ENCODE peak calls at places on chromosomes 6 and 20, in six cellular contexts. B is left lung, Z is endothelial cell of umbilical vein, H is psoas muscle, A is keratinocyte, C is OCI-LY7. X is an unnamed sample.
A peak's percentile ranks its signal among the peaks of the same experiment; 100 is the strongest.

GRCh38 chr6:23600118-23600517 is 525.9 kb upstream of the NRSN1 start:
- DNase-seq in A (no peak), B (no peak), Z (no peak), C (no peak), H (no peak), X (no peak)

GRCh38 chr6:143540192-143540591 is 28.7 kb upstream of the FUCA2 start:
- DNase-seq in C (no peak), H (no peak), A (no peak), B (no peak), Z (no peak), X (no peak)

GRCh38 chr6:80535914-80536565 is 429.6 kb downstream of the BCKDHB start:
- DNase-seq in H (no peak), C (no peak), A (peak; percentile 62), B (no peak), Z (no peak), X (no peak)

GRCh38 chr20:23365390-23366165 is 3.6 kb downstream of the GZF1 start:
- DNase-seq in Z (no peak), B (no peak), A (no peak), H (no peak), C (no peak), X (no peak)

GRCh38 chr6:82894653-82895259 is 170.9 kb downstream of the UBE3D start:
- DNase-seq in H (no peak), C (no peak), Z (no peak), A (no peak), B (no peak), X (no peak)

GRCh38 chr6:152099816-152100618 is 292.5 kb downstream of the ESR1 start:
- DNase-seq in Z (peak; percentile 68), A (no peak), H (peak; percentile 81), B (peak; percentile 68), C (no peak), X (no peak)

GRCh38 chr6:114707081-114707480 is 364.3 kb upstream of the HS3ST5 start:
- DNase-seq in A (no peak), B (no peak), C (no peak), H (no peak), Z (no peak), X (no peak)

GRCh38 chr6:150025201-150025917 is at the start of gene RAET1L:
- DNase-seq in B (no peak), C (no peak), H (no peak), Z (peak; percentile 35), A (peak; percentile 57), X (no peak)

GRCh38 chr6:21264288-21264818 is 329.2 kb upstream of the SOX4 start:
- DNase-seq in A (no peak), C (no peak), B (no peak), H (no peak), Z (no peak), X (peak; percentile 9)

GRCh38 chr20:17960927-17961599 is 7.5 kb downstream of the SNX5 start:
- DNase-seq in H (no peak), A (no peak), B (no peak), C (no peak), Z (no peak), X (no peak)

GRCh38 chr6:121830759-121831158 is 395.3 kb downstream of the GJA1 start:
- DNase-seq in C (no peak), B (no peak), Z (no peak), H (no peak), A (no peak), X (no peak)

GRCh38 chr20:53914861-53915458 is 155.4 kb downstream of the BCAS1 start:
- DNase-seq in C (peak; percentile 55), B (no peak), Z (peak; percentile 39), A (no peak), H (no peak), X (no peak)

GRCh38 chr6:12163149-12163548 is 127.0 kb upstream of the EDN1 start:
- DNase-seq in A (no peak), H (no peak), Z (no peak), C (no peak), B (no peak), X (peak; percentile 44)

GRCh38 chr6:5116243-5116991 is 31.3 kb downstream of the PPP1R3G start:
- DNase-seq in B (no peak), A (no peak), C (no peak), H (no peak), Z (no peak), X (no peak)

GRCh38 chr6:28794175-28795002 is 129.4 kb downstream of the TRIM27 start:
- DNase-seq in B (no peak), H (no peak), C (peak; percentile 19), A (no peak), Z (peak; percentile 29), X (no peak)

GRCh38 chr6:88380083-88380482 is 213.9 kb upstream of the CNR1 start:
- DNase-seq in C (no peak), A (no peak), H (peak; percentile 61), Z (peak; percentile 94), B (no peak), X (no peak)

GRCh38 chr6:51025082-51025777 is 206.6 kb downstream of the TFAP2B start:
- DNase-seq in A (peak; percentile 44), Z (no peak), C (no peak), B (no peak), H (peak; percentile 19), X (no peak)

GRCh38 chr6:87848616-87849015 is 146.6 kb upstream of the AKIRIN2 start:
- DNase-seq in H (no peak), Z (peak; percentile 1), B (no peak), C (no peak), A (no peak), X (no peak)

GRCh38 chr6:91081452-91082067 is 494.7 kb upstream of the MAP3K7 start:
- DNase-seq in H (no peak), B (no peak), Z (peak; percentile 52), C (peak; percentile 50), A (peak; percentile 1), X (peak; percentile 35)

GRCh38 chr6:44059359-44060342 is 67.6 kb downstream of the MRPL14 start:
- DNase-seq in B (no peak), Z (peak; percentile 48), H (no peak), A (no peak), C (no peak), X (no peak)

GRCh38 chr20:33443006-33443511 is 504 bp downstream of the SNTA1 start:
- DNase-seq in A (no peak), B (peak; percentile 36), H (peak; percentile 70), Z (no peak), C (peak; percentile 51), X (no peak)

GRCh38 chr20:53828673-53829085 is 235.0 kb upstream of the ZNF217 start:
- DNase-seq in A (no peak), B (no peak), Z (peak; percentile 96), H (no peak), C (peak; percentile 50), X (no peak)

GRCh38 chr6:169472786-169473416 is 219.3 kb upstream of the THBS2 start:
- DNase-seq in A (no peak), C (no peak), Z (no peak), H (no peak), B (no peak), X (no peak)

GRCh38 chr6:30077218-30077617 is 1.6 kb upstream of the RNF39 start:
- DNase-seq in B (no peak), C (no peak), A (no peak), Z (no peak), H (no peak), X (peak; percentile 3)

GRCh38 chr6:137631323-137631722 is 137.1 kb upstream of the OLIG3 start:
- DNase-seq in C (no peak), B (no peak), A (no peak), Z (no peak), H (no peak), X (peak; percentile 14)

GRCh38 chr6:84137051-84137375 is 90.4 kb downstream of the CEP162 start:
- DNase-seq in H (no peak), Z (no peak), B (no peak), A (no peak), C (no peak), X (no peak)

GRCh38 chr6:137044366-137045220 is at the start of gene IL20RA:
- DNase-seq in C (no peak), H (peak; percentile 58), A (no peak), B (peak; percentile 34), Z (no peak), X (peak; percentile 73)

DNA sequence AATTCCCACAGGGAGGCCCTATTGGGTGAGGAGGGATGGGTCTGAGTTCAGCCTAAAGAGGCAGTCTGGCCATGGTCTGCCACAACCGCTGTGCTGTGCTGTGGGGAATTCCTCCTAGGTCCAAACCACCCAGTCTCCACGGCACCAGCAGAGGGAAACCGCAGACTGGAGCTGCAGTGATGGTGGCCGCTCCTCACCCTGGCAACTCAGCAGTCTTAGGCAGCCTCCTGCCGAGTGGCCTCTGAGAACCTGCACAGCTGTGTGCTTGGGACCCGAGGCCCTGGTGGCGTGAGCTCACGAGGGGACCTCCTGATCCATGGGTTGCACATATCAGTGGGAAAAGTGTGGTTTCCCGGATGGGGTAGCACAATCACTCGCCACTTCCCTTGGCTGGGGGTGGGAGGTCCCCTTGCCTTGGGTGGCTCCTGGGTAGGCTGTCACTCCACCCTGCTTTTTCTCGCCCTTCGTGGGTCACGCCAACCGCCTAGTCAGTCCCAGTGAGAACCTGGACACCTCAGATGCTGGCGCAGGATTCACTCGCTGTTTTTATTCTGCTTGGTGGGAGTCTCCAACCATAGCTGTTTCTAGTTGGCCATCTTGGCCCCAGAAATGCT is 242.2 kb downstream of the CDH26 start:
- DNase-seq in H (no peak), C (no peak), Z (no peak), A (no peak), B (no peak), X (no peak)
- TF ChIP-seq CTCF in H (no peak), C (no peak), Z (no peak), A (no peak), B (no peak), X (no peak)

GRCh38 chr6:46903175-46903574 is 18.6 kb downstream of the ADGRF5 start:
- DNase-seq in C (no peak), B (no peak), H (no peak), Z (no peak), A (no peak), X (no peak)
- TF ChIP-seq CTCF in C (peak; percentile 17), B (no peak), H (no peak), Z (no peak), A (no peak), X (no peak)

DNA sequence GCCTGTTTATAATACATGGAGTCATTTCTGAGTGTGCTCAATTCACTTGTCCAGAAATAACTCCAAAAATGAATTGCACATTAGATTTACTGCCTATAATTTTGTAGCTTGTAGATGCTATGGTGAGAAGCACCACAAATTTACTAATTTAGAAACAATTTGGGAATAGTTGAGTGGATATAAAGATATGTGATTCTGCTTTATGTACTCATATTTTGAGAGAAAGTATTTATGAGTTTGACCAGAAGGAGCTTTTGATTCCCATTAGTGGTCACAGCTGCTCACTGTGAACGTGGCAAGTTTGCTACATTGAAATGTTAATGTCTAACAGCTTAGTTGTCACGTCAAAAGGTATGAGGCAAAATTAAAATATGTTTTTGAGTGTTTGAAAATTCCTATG is 288.8 kb downstream of the CD109 start:
- DNase-seq in Z (no peak), A (no peak), B (no peak), C (no peak), H (no peak), X (no peak)
- TF ChIP-seq CTCF in Z (no peak), A (no peak), B (no peak), C (no peak), H (no peak), X (no peak)

GRCh38 chr6:46863791-46864190 is 57.9 kb downstream of the ADGRF5 start:
- DNase-seq in H (no peak), A (no peak), Z (no peak), B (no peak), C (no peak), X (no peak)

GRCh38 chr6:46867411-46867810 is 54.3 kb downstream of the ADGRF5 start:
- DNase-seq in H (no peak), Z (no peak), C (no peak), A (no peak), B (no peak), X (no peak)

GRCh38 chr6:46865221-46865620 is 56.5 kb downstream of the ADGRF5 start:
- DNase-seq in B (no peak), H (no peak), C (no peak), A (no peak), Z (no peak), X (no peak)

GRCh38 chr6:46862381-46862780 is 59.4 kb downstream of the ADGRF5 start:
- DNase-seq in A (no peak), C (no peak), H (no peak), B (no peak), Z (no peak), X (no peak)
- TF ChIP-seq CTCF in A (no peak), C (peak; percentile 28), H (no peak), B (no peak), Z (no peak), X (no peak)

X was measured in GM20000.